ENCODE peak calls at places on chromosomes 16 and 17, in six cellular contexts. J, Q, X, Z, R and C are unnamed samples.

GRCh38 chr16:14608111-14608566 is 21.9 kb downstream of the PARN start:
- DNase-seq in J (no peak), Q (no peak), X (no peak), Z (no peak), R (no peak), C (no peak)

GRCh38 chr16:62135903-62136302 is 99.7 kb upstream of the CDH8 start:
- DNase-seq in J (no peak), Q (no peak), X (no peak), Z (no peak), R (no peak), C (no peak)

GRCh38 chr16:84278968-84279367 is 15.7 kb upstream of the WFDC1 start:
- DNase-seq in J (no peak), Q (no peak), X (no peak), Z (no peak), R (no peak), C (no peak)

GRCh38 chr17:81870155-81870977 is 771 bp downstream of the ARHGDIA start:
- DNase-seq in J (no peak), Q (no peak), X (no peak), Z (peak), R (peak), C (no peak)

GRCh38 chr17:57400648-57401047 is 144.3 kb downstream of the MSI2 start:
- DNase-seq in J (no peak), Q (no peak), X (no peak), Z (no peak), R (no peak), C (no peak)

GRCh38 chr17:75160211-75160610 is 5.9 kb upstream of the JPT1 start:
- DNase-seq in J (no peak), Q (no peak), X (no peak), Z (no peak), R (no peak), C (no peak)

GRCh38 chr17:67830440-67830839 is 5.1 kb downstream of the BPTF start:
- DNase-seq in J (peak), Q (no peak), X (no peak), Z (no peak), R (peak), C (no peak)

GRCh38 chr16:47278571-47278970 is 134.8 kb upstream of the NETO2 start:
- DNase-seq in J (no peak), Q (no peak), X (no peak), Z (no peak), R (no peak), C (no peak)

GRCh38 chr17:5630434-5630833 is 46.1 kb upstream of the NLRP1 start:
- DNase-seq in J (no peak), Q (no peak), X (no peak), Z (no peak), R (no peak), C (no peak)

GRCh38 chr17:27651411-27652345 is 20.7 kb downstream of the LGALS9 start:
- DNase-seq in J (peak), Q (no peak), X (no peak), Z (no peak), R (peak), C (no peak)

GRCh38 chr17:10171581-10171981 is 26.8 kb downstream of the GAS7 start:
- DNase-seq in J (no peak), Q (no peak), X (no peak), Z (no peak), R (no peak), C (no peak)

GRCh38 chr17:40122466-40122943 is 734 bp downstream of the MSL1 start:
- DNase-seq in J (peak), Q (peak), X (no peak), Z (peak), R (peak), C (no peak)

GRCh38 chr17:50276588-50277356 is 2.5 kb downstream of the TMEM92 start:
- DNase-seq in J (no peak), Q (no peak), X (no peak), Z (peak), R (no peak), C (no peak)

GRCh38 chr17:40938981-40939380 is 1.5 kb upstream of the KRT23 start:
- DNase-seq in J (no peak), Q (no peak), X (no peak), Z (no peak), R (no peak), C (no peak)

GRCh38 chr17:43372273-43372911 is 26.4 kb upstream of the ARL4D start:
- DNase-seq in J (no peak), Q (no peak), X (no peak), Z (no peak), R (no peak), C (no peak)

GRCh38 chr16:58678716-58679115 is 5.9 kb downstream of the SLC38A7 start:
- DNase-seq in J (peak), Q (no peak), X (no peak), Z (no peak), R (no peak), C (no peak)

GRCh38 chr16:58497468-58497867 is 2.5 kb upstream of the NDRG4 start:
- DNase-seq in J (no peak), Q (no peak), X (no peak), Z (no peak), R (no peak), C (no peak)

GRCh38 chr16:1040346-1040745 is 32.2 kb upstream of the SSTR5 start:
- DNase-seq in J (no peak), Q (no peak), X (no peak), Z (no peak), R (no peak), C (no peak)

GRCh38 chr16:69531988-69532387 is 33.8 kb upstream of the NFAT5 start:
- DNase-seq in J (no peak), Q (no peak), X (no peak), Z (no peak), R (no peak), C (no peak)

GRCh38 chr16:11254913-11255736 is 879 bp downstream of the SOCS1 start:
- DNase-seq in J (peak), Q (peak), X (no peak), Z (peak), R (peak), C (peak)

GRCh38 chr17:54662978-54663876 is 237.4 kb upstream of the TOM1L1 start:
- DNase-seq in J (no peak), Q (no peak), X (no peak), Z (peak), R (no peak), C (no peak)

GRCh38 chr16:48323783-48324775 is 61.1 kb downstream of the SIAH1 start:
- DNase-seq in J (no peak), Q (no peak), X (no peak), Z (no peak), R (no peak), C (no peak)

GRCh38 chr16:6570520-6570919 is 762.1 kb upstream of the RBFOX1 start:
- DNase-seq in J (no peak), Q (no peak), X (no peak), Z (no peak), R (no peak), C (no peak)

GRCh38 chr16:66502020-66502913 is 47.7 kb downstream of the TK2 start:
- DNase-seq in J (peak), Q (no peak), X (no peak), Z (no peak), R (no peak), C (peak)

GRCh38 chr16:11742041-11742535 is 569 bp downstream of the TXNDC11 start:
- DNase-seq in J (peak), Q (peak), X (no peak), Z (peak), R (peak), C (peak)

GRCh38 chr17:17144916-17145665 is 61.0 kb downstream of the PLD6 start:
- DNase-seq in J (no peak), Q (no peak), X (no peak), Z (peak), R (no peak), C (no peak)

GRCh38 chr17:21680366-21680765 is 12.0 kb upstream of the KCNJ18 start:
- DNase-seq in J (no peak), Q (no peak), X (no peak), Z (peak), R (no peak), C (no peak)

GRCh38 chr17:45228985-45229517 is 7.4 kb downstream of the FMNL1 start:
- DNase-seq in J (peak), Q (peak), X (no peak), Z (peak), R (peak), C (peak)

GRCh38 chr16:22291020-22291419 is 6.2 kb upstream of the POLR3E start:
- DNase-seq in J (no peak), Q (no peak), X (no peak), Z (no peak), R (no peak), C (no peak)

GRCh38 chr16:50213939-50214519 is 52.3 kb upstream of the ADCY7 start:
- DNase-seq in J (no peak), Q (peak), X (peak), Z (no peak), R (no peak), C (no peak)

GRCh38 chr17:57666198-57666870 is 78.8 kb downstream of the CCDC182 start:
- DNase-seq in J (no peak), Q (no peak), X (no peak), Z (no peak), R (no peak), C (no peak)

GRCh38 chr16:19980866-19981265 is 92.8 kb downstream of the GPR139 start:
- DNase-seq in J (no peak), Q (peak), X (peak), Z (no peak), R (no peak), C (no peak)

GRCh38 chr17:77308768-77309726 is 168.3 kb downstream of the SEC14L1 start:
- DNase-seq in J (no peak), Q (no peak), X (no peak), Z (no peak), R (no peak), C (no peak)

GRCh38 chr17:68461589-68461988 is 4.3 kb upstream of the WIPI1 start:
- DNase-seq in J (peak), Q (no peak), X (no peak), Z (no peak), R (no peak), C (no peak)

GRCh38 chr17:16928406-16929280 is 43.3 kb downstream of the TNFRSF13B start:
- DNase-seq in J (no peak), Q (no peak), X (no peak), Z (no peak), R (no peak), C (no peak)

GRCh38 chr16:78667675-78668074 is 568.2 kb downstream of the WWOX start:
- DNase-seq in J (no peak), Q (no peak), X (no peak), Z (no peak), R (no peak), C (no peak)

GRCh38 chr17:72456026-72456569 is 335.3 kb downstream of the SOX9 start:
- DNase-seq in J (no peak), Q (peak), X (peak), Z (no peak), R (peak), C (peak)

DNA sequence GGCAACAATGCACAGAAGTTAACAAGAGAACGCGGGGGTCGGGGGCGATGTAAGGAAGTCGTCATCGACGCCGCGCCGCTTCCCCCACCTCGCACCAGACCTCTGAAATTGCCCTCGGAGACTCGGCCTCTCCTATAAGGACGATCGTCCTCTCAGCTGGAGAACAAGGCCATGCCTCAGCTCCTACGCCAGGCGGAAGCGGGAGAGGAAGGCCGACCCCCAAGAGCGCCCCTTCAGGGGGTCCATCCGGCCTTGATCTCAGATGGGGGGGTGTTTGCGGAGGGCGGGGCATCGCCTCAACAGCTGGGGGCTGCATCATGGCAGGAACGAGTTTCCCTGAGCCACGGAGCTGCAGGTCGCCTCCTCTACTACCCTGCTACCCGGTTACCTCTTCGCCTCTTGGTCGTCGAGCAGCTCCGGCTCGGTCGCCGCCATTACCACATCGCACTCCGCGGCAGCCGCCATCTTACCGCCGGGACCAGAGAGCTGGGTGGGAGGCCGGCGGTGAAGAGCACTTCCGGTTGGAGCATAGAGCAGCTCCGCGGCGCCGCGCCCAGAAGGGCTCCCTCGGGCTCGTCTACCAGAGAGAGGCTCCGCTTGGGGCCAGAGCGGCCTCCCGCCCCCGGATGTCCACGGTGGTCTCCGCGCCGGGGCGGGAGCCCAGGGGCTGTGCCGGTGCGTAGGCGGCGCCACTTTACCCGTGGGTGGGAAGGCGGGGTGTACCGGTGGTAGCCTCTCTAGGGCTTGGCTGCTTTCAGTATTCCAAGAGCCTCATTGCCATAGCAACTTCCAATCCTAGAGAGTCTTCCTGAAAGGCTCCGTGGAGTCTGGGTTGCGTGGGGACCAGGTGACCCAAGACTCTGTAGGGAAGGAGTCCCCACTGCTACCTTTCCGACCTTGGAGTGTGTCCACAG is at the start of gene DNAJC7:
- DNase-seq in J (peak), Q (peak), X (peak), Z (peak), R (peak), C (peak)
- TF ChIP-seq CTCF in J (no peak), Q (no peak), X (no peak), Z (no peak), R (no peak), C (no peak)

DNA sequence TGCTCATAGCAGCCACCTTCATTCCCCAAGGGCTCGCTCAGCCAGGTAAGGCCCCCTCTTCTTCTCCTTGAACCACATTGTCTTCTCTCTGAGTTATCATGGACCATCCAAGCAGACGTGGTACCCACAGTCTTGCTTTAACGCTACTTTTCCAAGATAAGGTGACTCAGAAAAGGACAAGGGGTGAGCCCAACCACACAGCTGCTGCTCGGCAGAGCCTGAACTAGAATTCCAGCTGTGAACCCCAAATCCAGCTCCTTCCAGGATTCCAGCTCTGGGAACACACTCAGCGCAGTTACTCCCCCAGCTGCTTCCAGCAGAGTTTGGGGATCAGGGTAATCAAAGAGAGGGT is 272 bp downstream of the CCL2 start:
- DNase-seq in J (no peak), Q (no peak), X (no peak), Z (no peak), R (no peak), C (no peak)
- H3K27ac ChIP-seq in J (peak), Q (peak), X (no peak), Z (no peak), R (peak), C (peak)

DNA sequence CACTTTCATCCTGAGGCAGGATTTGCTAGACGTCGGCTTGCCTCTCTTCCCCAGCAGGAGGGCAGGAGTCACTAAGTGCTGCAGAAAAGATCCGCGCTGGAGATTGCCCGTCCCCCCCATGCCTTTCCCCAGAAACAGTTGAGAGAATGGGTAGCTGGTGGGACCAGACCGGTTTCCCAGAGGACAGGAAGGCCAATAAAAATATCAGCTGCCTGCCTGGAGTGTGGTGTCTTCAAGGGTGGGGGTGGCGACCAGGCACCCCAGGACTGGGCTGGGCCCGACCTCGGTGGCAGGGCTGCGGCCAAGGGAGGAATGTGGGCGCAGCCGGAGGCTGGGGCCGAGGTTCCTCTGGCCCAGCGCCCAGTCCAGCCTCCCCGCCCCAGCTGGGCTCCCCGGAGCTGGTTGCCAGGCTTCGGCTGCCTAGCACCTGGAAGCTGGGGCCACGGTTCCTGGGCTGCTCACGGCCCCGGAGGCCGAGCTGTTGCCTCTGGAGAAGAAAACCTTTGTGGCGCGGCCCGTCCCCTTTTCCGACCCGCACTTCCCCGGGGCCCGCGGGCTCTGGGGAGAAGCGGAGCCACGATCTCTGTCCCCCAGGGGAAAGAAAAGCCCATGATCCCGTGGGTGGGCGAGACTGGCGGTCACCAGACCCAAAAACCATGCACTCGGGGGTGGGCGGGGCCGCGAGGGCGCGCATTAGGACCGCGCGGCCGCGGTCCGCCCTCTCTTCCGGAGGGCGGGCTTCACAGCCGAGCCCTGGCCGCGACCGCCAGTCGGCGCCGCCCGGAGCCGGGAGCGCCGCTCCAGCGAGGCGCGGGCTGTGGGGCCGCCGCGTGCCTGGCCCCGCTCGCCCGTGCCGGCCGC is at the start of gene TRAF4:
- DNase-seq in J (no peak), Q (peak), X (peak), Z (peak), R (peak), C (peak)
- TF ChIP-seq CTCF in J (peak), Q (peak), X (peak), Z (no peak), R (no peak), C (peak)

GRCh38 chr16:54390095-54390494 is 103.5 kb upstream of the IRX3 start:
- DNase-seq in J (no peak), Q (no peak), X (no peak), Z (no peak), R (no peak), C (no peak)
- H3K27ac ChIP-seq in J (no peak), Q (no peak), X (no peak), Z (no peak), R (no peak), C (no peak)

DNA sequence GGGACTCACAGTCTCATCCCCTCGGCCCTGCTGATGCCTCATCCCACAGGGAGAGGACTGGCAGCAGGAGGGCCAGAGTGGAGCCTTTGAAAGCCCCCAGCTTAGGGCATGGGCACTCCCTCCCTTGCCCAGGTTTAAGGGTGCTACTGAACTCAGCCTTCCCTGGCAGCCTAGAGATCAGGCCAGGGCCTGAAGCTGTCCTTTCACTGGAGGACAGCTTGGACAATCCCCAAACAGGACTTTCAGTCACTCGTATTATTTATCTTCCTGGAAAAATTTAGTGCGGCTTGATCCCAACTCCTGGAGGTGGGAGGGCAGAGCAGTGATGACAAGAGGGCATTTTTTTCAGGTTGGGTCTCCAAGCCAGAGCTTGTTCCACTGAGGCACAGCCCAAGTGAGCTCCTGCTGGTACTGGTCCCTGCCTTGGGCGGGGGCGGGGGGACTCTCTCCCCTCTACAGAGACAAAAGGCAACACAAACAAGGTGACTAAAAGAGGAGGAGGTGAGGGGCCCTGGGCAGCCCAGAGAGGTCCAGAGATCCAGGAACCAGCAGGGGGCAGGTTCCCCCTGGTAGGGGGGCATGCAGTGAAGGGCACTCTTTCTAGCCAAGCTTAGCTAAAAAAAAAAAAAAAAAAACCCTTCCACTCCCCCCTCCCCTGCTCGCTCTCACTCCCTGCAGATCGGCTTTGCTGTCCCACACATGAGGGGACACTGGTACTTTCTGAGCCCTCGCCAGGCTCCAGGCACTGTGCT is 1.7 kb downstream of the ZNF385C start:
- DNase-seq in J (no peak), Q (no peak), X (no peak), Z (no peak), R (no peak), C (no peak)
- TF ChIP-seq CTCF in J (no peak), Q (no peak), X (no peak), Z (no peak), R (no peak), C (no peak)

DNA sequence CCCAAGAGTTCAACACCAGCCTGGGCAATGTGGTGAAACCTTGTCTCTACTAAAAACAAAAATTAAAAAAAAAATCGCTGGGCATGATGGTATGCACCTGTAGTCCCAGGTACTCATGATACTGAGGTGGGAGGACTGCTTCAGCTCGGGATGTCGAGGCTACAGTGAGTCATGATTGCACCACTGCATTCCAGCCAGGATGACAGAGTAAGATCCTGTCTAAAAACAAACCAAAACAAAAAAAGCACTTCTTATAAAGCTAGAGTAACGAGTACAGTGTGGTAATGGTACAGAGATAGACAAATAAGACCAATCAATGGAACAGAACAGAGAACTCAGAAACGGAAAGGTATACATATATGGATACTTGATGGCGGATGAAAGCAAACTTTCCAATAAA is 4.4 kb downstream of the NSMCE1 start:
- DNase-seq in J (no peak), Q (no peak), X (peak), Z (no peak), R (no peak), C (peak)
- H3K27ac ChIP-seq in J (no peak), Q (peak), X (peak), Z (no peak), R (no peak), C (peak)

GRCh38 chr17:49165143-49165542 is 32.6 kb downstream of the B4GALNT2 start:
- DNase-seq in J (no peak), Q (no peak), X (no peak), Z (no peak), R (no peak), C (no peak)
- TF ChIP-seq CTCF in J (no peak), Q (no peak), X (no peak), Z (no peak), R (no peak), C (no peak)